ENCODE peak calls at places on chromosome 10, in eight cellular contexts. K is sigmoid colon, V is stomach, S is GM12878, C is spleen, J is K562, B is upper lobe of left lung, F is suprapubic skin. O is an unnamed sample.

GRCh38 chr10:128571745-128572144 is 445.5 kb upstream of the MKI67 start:
- DNase-seq in K (no peak), V (no peak), S (no peak), C (no peak), J (no peak), B (no peak), F (no peak), O (no peak)

GRCh38 chr10:121610798-121611325 is 12.6 kb upstream of the FGFR2 start:
- DNase-seq in K (peak), V (no peak), S (no peak), C (peak), J (no peak), B (no peak), F (no peak), O (no peak)

GRCh38 chr10:89393898-89394297 is 1.5 kb downstream of the IFIT1 start:
- DNase-seq in K (no peak), V (no peak), S (no peak), C (no peak), J (no peak), B (no peak), F (no peak), O (no peak)

GRCh38 chr10:86261933-86262665 is 104.5 kb downstream of the GRID1 start:
- DNase-seq in K (peak), V (peak), S (peak), C (peak), J (peak), B (peak), F (peak), O (no peak)

GRCh38 chr10:103457896-103458583 is 660 bp downstream of the CALHM1 start:
- DNase-seq in K (no peak), V (no peak), S (no peak), C (no peak), J (no peak), B (no peak), F (no peak), O (no peak)

GRCh38 chr10:73076361-73077183 is 20.1 kb downstream of the P4HA1 start:
- DNase-seq in K (peak), V (peak), S (no peak), C (no peak), J (no peak), B (peak), F (no peak), O (peak)

GRCh38 chr10:5556576-5556975 is 31.8 kb downstream of the CALML3 start:
- DNase-seq in K (peak), V (peak), S (no peak), C (peak), J (no peak), B (no peak), F (peak), O (no peak)

GRCh38 chr10:79490400-79491081 is 21.8 kb upstream of the EIF5AL1 start:
- DNase-seq in K (peak), V (no peak), S (no peak), C (no peak), J (peak), B (no peak), F (no peak), O (peak)

GRCh38 chr10:76299501-76299900 is 868.1 kb downstream of the LRMDA start:
- DNase-seq in K (no peak), V (no peak), S (no peak), C (no peak), J (no peak), B (no peak), F (no peak), O (no peak)

GRCh38 chr10:111392159-111392558 is 315.3 kb downstream of the ADRA2A start:
- DNase-seq in K (no peak), V (no peak), S (no peak), C (no peak), J (no peak), B (no peak), F (no peak), O (no peak)

GRCh38 chr10:72337039-72337629 is 17.6 kb downstream of the DNAJB12 start:
- DNase-seq in K (peak), V (peak), S (no peak), C (peak), J (peak), B (peak), F (peak), O (peak)

GRCh38 chr10:132418520-132419416 is 21.8 kb downstream of the PWWP2B start:
- DNase-seq in K (no peak), V (peak), S (no peak), C (peak), J (peak), B (peak), F (no peak), O (peak)

GRCh38 chr10:62577666-62578291 is 203.6 kb downstream of the ZNF365 start:
- DNase-seq in K (no peak), V (no peak), S (no peak), C (no peak), J (no peak), B (no peak), F (no peak), O (no peak)

GRCh38 chr10:111551001-111551400 is 474.2 kb downstream of the ADRA2A start:
- DNase-seq in K (no peak), V (no peak), S (no peak), C (no peak), J (no peak), B (no peak), F (no peak), O (no peak)

GRCh38 chr10:49442863-49443262 is 47.0 kb upstream of the DRGX start:
- DNase-seq in K (no peak), V (no peak), S (no peak), C (no peak), J (no peak), B (no peak), F (no peak), O (no peak)

GRCh38 chr10:48242160-48242904 is 32.2 kb downstream of the FRMPD2 start:
- DNase-seq in K (peak), V (no peak), S (no peak), C (no peak), J (no peak), B (no peak), F (no peak), O (no peak)

GRCh38 chr10:109928393-109928792 is 5.1 kb upstream of the XPNPEP1 start:
- DNase-seq in K (no peak), V (no peak), S (no peak), C (no peak), J (no peak), B (no peak), F (no peak), O (no peak)

GRCh38 chr10:73922007-73922863 is 11.3 kb downstream of the PLAU start:
- DNase-seq in K (no peak), V (no peak), S (no peak), C (no peak), J (no peak), B (no peak), F (no peak), O (no peak)

GRCh38 chr10:61869772-61870520 is 31.6 kb upstream of the ARID5B start:
- DNase-seq in K (no peak), V (no peak), S (no peak), C (no peak), J (no peak), B (no peak), F (no peak), O (no peak)

GRCh38 chr10:19245889-19246841 is 197.6 kb downstream of the MALRD1 start:
- DNase-seq in K (no peak), V (no peak), S (no peak), C (no peak), J (no peak), B (no peak), F (no peak), O (no peak)

GRCh38 chr10:70523044-70523443 is 44.5 kb downstream of the PALD1 start:
- DNase-seq in K (no peak), V (no peak), S (no peak), C (no peak), J (no peak), B (no peak), F (no peak), O (no peak)

GRCh38 chr10:124712704-124713407 is 31.3 kb downstream of the FAM53B start:
- DNase-seq in K (no peak), V (no peak), S (no peak), C (peak), J (no peak), B (no peak), F (no peak), O (no peak)

GRCh38 chr10:100372415-100373297 is 25.6 kb downstream of the SCD start:
- DNase-seq in K (no peak), V (no peak), S (no peak), C (no peak), J (no peak), B (no peak), F (no peak), O (no peak)

GRCh38 chr10:77711683-77712049 is 74.1 kb upstream of the KCNMA1 start:
- DNase-seq in K (no peak), V (no peak), S (no peak), C (no peak), J (no peak), B (no peak), F (no peak), O (no peak)

GRCh38 chr10:77712207-77712606 is 74.6 kb upstream of the KCNMA1 start:
- DNase-seq in K (no peak), V (no peak), S (no peak), C (no peak), J (no peak), B (no peak), F (no peak), O (no peak)

GRCh38 chr10:77707570-77707969 is 70.0 kb upstream of the KCNMA1 start:
- DNase-seq in K (no peak), V (no peak), S (no peak), C (no peak), J (no peak), B (no peak), F (no peak), O (no peak)

GRCh38 chr10:77710759-77711682 is 73.4 kb upstream of the KCNMA1 start:
- DNase-seq in K (peak), V (peak), S (no peak), C (peak), J (peak), B (peak), F (no peak), O (peak)

DNA sequence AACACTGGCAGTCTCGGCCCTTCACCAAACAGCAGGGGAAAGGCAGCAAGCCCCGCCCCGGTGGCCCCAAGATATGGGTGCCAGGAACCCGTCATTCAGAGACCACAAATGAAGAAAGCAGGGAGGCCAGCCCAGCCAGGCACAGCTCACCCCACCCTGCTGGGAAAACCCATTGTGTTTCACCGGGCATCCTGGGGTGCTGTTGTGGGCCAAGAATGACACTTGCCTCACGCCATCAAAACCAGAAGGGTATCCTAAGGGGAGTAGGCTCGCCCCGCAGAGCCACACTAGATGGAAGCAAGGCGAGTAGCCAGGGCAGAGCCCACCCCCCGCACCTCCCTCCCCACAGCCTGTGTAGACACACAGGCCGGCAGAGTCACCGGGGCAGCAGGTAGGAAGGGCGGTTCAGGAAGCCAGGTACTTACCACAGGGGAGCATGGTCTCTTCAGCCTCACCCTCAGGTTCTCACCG is 72.5 kb upstream of the KCNMA1 start:
- DNase-seq in K (no peak), V (no peak), S (peak), C (no peak), J (no peak), B (no peak), F (no peak), O (no peak)
- TF ChIP-seq POLR2A in K (no peak), V (no peak), S (no peak), C (no peak), J (no peak), B (no peak), F (no peak), O (no peak)

DNA sequence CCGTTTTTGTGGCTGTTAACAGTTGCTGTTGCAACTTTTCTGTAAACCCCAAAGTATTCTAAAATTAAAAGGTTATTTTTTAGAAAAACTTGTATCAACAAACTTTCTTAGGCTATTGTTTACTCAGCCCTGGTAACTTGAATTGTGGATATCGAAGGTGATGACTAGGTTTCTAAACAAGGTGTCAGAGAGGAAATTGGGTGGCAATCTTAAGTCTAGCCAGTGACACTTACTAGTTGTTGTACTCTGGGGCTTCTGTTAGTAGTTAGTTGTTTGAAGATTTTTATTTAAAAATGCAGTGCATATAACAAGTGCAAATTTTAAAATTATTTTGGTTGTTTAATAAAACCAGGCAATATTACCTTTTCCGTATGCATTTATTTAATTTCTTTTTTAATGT is 1.3 kb downstream of the KIF11 start:
- DNase-seq in K (no peak), V (no peak), S (no peak), C (no peak), J (no peak), B (no peak), F (no peak), O (no peak)
- TF ChIP-seq POLR2AphosphoS5 in K (no peak), V (no peak), S (no peak), C (no peak), J (no peak), B (no peak), F (no peak), O (no peak)

GRCh38 chr10:11832042-11832441 is 8.9 kb downstream of the PROSER2 start:
- DNase-seq in K (peak), V (no peak), S (no peak), C (no peak), J (no peak), B (no peak), F (no peak), O (no peak)
- H3K27ac ChIP-seq in K (no peak), V (peak), S (no peak), C (no peak), J (no peak), B (peak), F (no peak), O (no peak)

DNA sequence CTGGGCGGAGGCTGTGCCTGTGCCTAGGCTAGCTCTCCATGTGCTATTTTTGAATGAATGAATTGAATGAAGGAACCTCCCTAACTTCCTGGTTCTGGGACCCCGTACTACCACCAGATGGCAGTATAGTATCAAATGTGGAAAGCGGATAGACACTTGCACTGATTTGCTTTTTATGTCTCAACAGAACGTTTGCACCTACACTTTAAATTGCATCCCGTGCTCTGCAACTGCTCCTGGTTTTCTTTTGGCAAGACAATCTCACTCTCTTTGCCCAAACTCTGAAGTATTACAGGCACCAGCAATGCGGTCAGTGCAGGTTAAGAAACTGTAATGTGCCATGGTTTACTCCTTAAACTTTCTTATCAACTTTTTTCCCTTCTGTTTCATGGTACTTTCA is 6.5 kb downstream of the FZD8 start:
- DNase-seq in K (no peak), V (no peak), S (peak), C (no peak), J (peak), B (no peak), F (no peak), O (peak)
- TF ChIP-seq POLR2A in K (no peak), V (no peak), S (no peak), C (no peak), J (no peak), B (no peak), F (no peak), O (no peak)

DNA sequence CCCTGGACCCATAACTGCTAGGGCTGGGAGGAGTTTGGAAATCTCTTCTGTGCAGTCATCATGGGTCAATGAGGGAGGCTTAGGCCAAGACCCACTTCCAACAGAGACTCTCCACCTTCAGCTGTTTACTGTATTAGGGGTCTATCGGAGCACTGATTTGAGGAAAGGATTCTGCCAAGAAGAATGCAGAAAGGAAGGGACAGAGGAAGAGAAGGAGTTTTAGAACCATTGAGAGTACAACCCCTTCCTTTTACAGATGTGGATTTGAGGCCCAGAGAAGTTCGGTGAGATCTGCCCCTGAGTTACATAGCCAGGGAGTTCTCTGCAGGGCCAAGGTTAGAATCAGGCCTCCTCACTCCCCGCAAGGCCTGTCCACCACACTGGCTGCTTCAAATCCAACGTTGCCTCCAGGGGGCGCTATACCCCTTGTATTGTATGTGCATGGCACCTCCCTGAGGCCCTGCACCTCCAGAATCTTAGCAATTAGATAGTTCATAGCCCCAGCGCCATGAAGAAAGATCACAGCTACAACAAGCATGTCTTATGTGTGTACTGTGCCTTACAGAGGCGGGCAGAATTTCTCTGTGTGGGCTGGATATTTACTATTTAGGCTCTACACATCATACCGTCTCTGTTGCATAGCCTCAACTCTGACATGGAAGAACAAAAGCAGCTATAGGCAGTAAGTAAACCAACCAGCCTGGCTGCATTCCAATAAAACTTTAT is 246.8 kb downstream of the SKIDA1 start:
- DNase-seq in K (peak), V (peak), S (peak), C (peak), J (peak), B (peak), F (peak), O (peak)
- TF ChIP-seq POLR2AphosphoS5 in K (no peak), V (no peak), S (no peak), C (no peak), J (no peak), B (no peak), F (peak), O (no peak)

GRCh38 chr10:68079434-68079833 is 4.4 kb upstream of the HERC4 start:
- DNase-seq in K (no peak), V (no peak), S (no peak), C (no peak), J (no peak), B (no peak), F (no peak), O (no peak)

GRCh38 chr10:68074775-68075549 is at the start of gene HERC4:
- DNase-seq in K (peak), V (peak), S (peak), C (peak), J (peak), B (peak), F (peak), O (peak)

GRCh38 chr10:68074404-68074774 is 694 bp downstream of the HERC4 start:
- DNase-seq in K (no peak), V (no peak), S (no peak), C (no peak), J (no peak), B (no peak), F (no peak), O (no peak)

GRCh38 chr10:68075550-68076004 is 494 bp upstream of the HERC4 start:
- DNase-seq in K (no peak), V (no peak), S (no peak), C (no peak), J (no peak), B (no peak), F (no peak), O (no peak)

GRCh38 chr10:68077026-68077425 is 1.9 kb upstream of the HERC4 start:
- DNase-seq in K (no peak), V (no peak), S (no peak), C (no peak), J (no peak), B (no peak), F (no peak), O (no peak)
- H3K27ac ChIP-seq in K (no peak), V (no peak), S (no peak), C (no peak), J (no peak), B (no peak), F (no peak), O (no peak)

O was measured in transverse colon.